ENCODE peak calls at places on chromosome 20, in ten cellular contexts. H, A, W, F, D, X, C, G, T and E are unnamed samples.

GRCh38 chr20:44533928-44534327 is 12.1 kb upstream of the SERINC3 start:
- DNase-seq in H (no peak), A (no peak), W (no peak), F (no peak), D (no peak), X (no peak), C (no peak), G (no peak), T (no peak), E (no peak)

GRCh38 chr20:34293589-34293988 is 9.6 kb downstream of the AHCY start:
- DNase-seq in H (no peak), A (no peak), W (no peak), F (no peak), D (no peak), X (no peak), C (no peak), G (no peak), T (no peak), E (no peak)

GRCh38 chr20:11852801-11853200 is 64.9 kb upstream of the BTBD3 start:
- DNase-seq in H (peak), A (no peak), W (no peak), F (no peak), D (no peak), X (peak), C (no peak), G (peak), T (no peak), E (no peak)

GRCh38 chr20:33192912-33193501 is 24.1 kb upstream of the BPIFA3 start:
- DNase-seq in H (no peak), A (no peak), W (no peak), F (no peak), D (no peak), X (no peak), C (no peak), G (no peak), T (no peak), E (no peak)

GRCh38 chr20:50464725-50465650 is 45.2 kb upstream of the PTPN1 start:
- DNase-seq in H (no peak), A (no peak), W (no peak), F (no peak), D (no peak), X (no peak), C (no peak), G (no peak), T (no peak), E (no peak)

GRCh38 chr20:39137299-39137698 is 175.2 kb downstream of the DHX35 start:
- DNase-seq in H (no peak), A (no peak), W (no peak), F (no peak), D (no peak), X (no peak), C (no peak), G (no peak), T (no peak), E (no peak)

GRCh38 chr20:14700641-14700965 is 363.2 kb upstream of the FLRT3 start:
- DNase-seq in H (peak), A (no peak), W (no peak), F (no peak), D (no peak), X (peak), C (no peak), G (no peak), T (no peak), E (no peak)

GRCh38 chr20:36728986-36729385 is 16.9 kb downstream of the NDRG3 start:
- DNase-seq in H (peak), A (no peak), W (no peak), F (no peak), D (no peak), X (peak), C (no peak), G (no peak), T (no peak), E (no peak)

GRCh38 chr20:47118641-47119040 is 224.0 kb downstream of the EYA2 start:
- DNase-seq in H (no peak), A (no peak), W (no peak), F (no peak), D (no peak), X (no peak), C (no peak), G (no peak), T (no peak), E (no peak)

GRCh38 chr20:25057234-25058050 is 497 bp downstream of the ACSS1 start:
- DNase-seq in H (peak), A (peak), W (no peak), F (peak), D (no peak), X (peak), C (peak), G (peak), T (peak), E (peak)

GRCh38 chr20:40173877-40174276 is 515.2 kb downstream of the MAFB start:
- DNase-seq in H (no peak), A (no peak), W (no peak), F (peak), D (no peak), X (no peak), C (no peak), G (no peak), T (no peak), E (no peak)

GRCh38 chr20:32165836-32166545 is 41.6 kb downstream of the PLAGL2 start:
- DNase-seq in H (no peak), A (no peak), W (no peak), F (no peak), D (no peak), X (no peak), C (no peak), G (no peak), T (no peak), E (no peak)

GRCh38 chr20:43722153-43722505 is 4.7 kb downstream of the GTSF1L start:
- DNase-seq in H (no peak), A (no peak), W (no peak), F (no peak), D (no peak), X (no peak), C (no peak), G (no peak), T (no peak), E (no peak)

GRCh38 chr20:61817575-61817974 is 248.1 kb downstream of the TAF4 start:
- DNase-seq in H (no peak), A (no peak), W (no peak), F (no peak), D (no peak), X (no peak), C (no peak), G (no peak), T (no peak), E (no peak)

GRCh38 chr20:53413188-53413631 is 180.4 kb downstream of the ZNF217 start:
- DNase-seq in H (no peak), A (peak), W (no peak), F (peak), D (no peak), X (no peak), C (no peak), G (peak), T (peak), E (no peak)

GRCh38 chr20:47982574-47983360 is 197.5 kb upstream of the SULF2 start:
- DNase-seq in H (no peak), A (no peak), W (no peak), F (no peak), D (no peak), X (no peak), C (no peak), G (peak), T (no peak), E (no peak)

GRCh38 chr20:49356676-49357075 is 78.8 kb upstream of the ZNFX1 start:
- DNase-seq in H (no peak), A (no peak), W (no peak), F (no peak), D (no peak), X (no peak), C (no peak), G (no peak), T (no peak), E (no peak)

GRCh38 chr20:25032478-25033183 is 25.3 kb downstream of the ACSS1 start:
- DNase-seq in H (peak), A (peak), W (no peak), F (peak), D (no peak), X (no peak), C (peak), G (no peak), T (peak), E (no peak)